ENCODE peak calls at places on chromosomes 2 and 18, in four cellular contexts. One of them, this sample, is unnamed. For H4K20me1, the result is how much of the 10 kb centered on the place peaks cover.

GRCh38 chr2:126657146-126657635 is 1.2 kb downstream of the GYPC start:
- DNase-seq in GM12878: no peak
- DNase-seq in K562: no peak
- DNase-seq in IMR-90: peak
- DNase-seq in this sample: no peak

GRCh38 chr2:162524192-162524591 is 180.3 kb downstream of the GCA start:
- DNase-seq in GM12878: no peak
- DNase-seq in K562: no peak
- DNase-seq in IMR-90: no peak
- DNase-seq in this sample: no peak

GRCh38 chr2:114729025-114729424 is 286.6 kb downstream of the DPP10 start:
- DNase-seq in GM12878: no peak
- DNase-seq in K562: no peak
- DNase-seq in IMR-90: no peak
- DNase-seq in this sample: no peak

GRCh38 chr2:232113821-232114220 is 152.3 kb downstream of the DIS3L2 start:
- DNase-seq in GM12878: no peak
- DNase-seq in K562: no peak
- DNase-seq in IMR-90: peak
- DNase-seq in this sample: no peak

GRCh38 chr2:84676295-84676694 is 160.0 kb downstream of the DNAH6 start:
- DNase-seq in GM12878: no peak
- DNase-seq in K562: no peak
- DNase-seq in IMR-90: peak
- DNase-seq in this sample: no peak

GRCh38 chr2:9311488-9311887 is 104.9 kb downstream of the ASAP2 start:
- DNase-seq in GM12878: no peak
- DNase-seq in K562: no peak
- DNase-seq in IMR-90: peak
- DNase-seq in this sample: peak

GRCh38 chr2:72367530-72368225 is 220.0 kb upstream of the CYP26B1 start:
- DNase-seq in GM12878: no peak
- DNase-seq in K562: no peak
- DNase-seq in IMR-90: peak
- DNase-seq in this sample: no peak

GRCh38 chr2:188142636-188143035 is 149.0 kb upstream of the GULP1 start:
- DNase-seq in GM12878: no peak
- DNase-seq in K562: no peak
- DNase-seq in IMR-90: peak
- DNase-seq in this sample: no peak

GRCh38 chr2:167826906-167827305 is 420.5 kb downstream of the STK39 start:
- DNase-seq in GM12878: no peak
- DNase-seq in K562: no peak
- DNase-seq in IMR-90: no peak
- DNase-seq in this sample: no peak

GRCh38 chr18:42268186-42268725 is 313.2 kb downstream of the PIK3C3 start:
- DNase-seq in GM12878: no peak
- DNase-seq in K562: no peak
- DNase-seq in IMR-90: no peak
- DNase-seq in this sample: no peak

GRCh38 chr2:20667531-20668401 is 822 bp downstream of the GDF7 start:
- DNase-seq in GM12878: no peak
- DNase-seq in K562: no peak
- DNase-seq in IMR-90: no peak
- DNase-seq in this sample: peak

GRCh38 chr2:184308706-184309105 is 289.6 kb upstream of the ZNF804A start:
- DNase-seq in GM12878: no peak
- DNase-seq in K562: no peak
- DNase-seq in IMR-90: no peak
- DNase-seq in this sample: no peak

GRCh38 chr2:45964226-45964841 is 312.9 kb downstream of the PRKCE start:
- DNase-seq in GM12878: no peak
- DNase-seq in K562: no peak
- DNase-seq in IMR-90: peak
- DNase-seq in this sample: peak

GRCh38 chr2:110874565-110875383 is 142.4 kb downstream of the ACOXL start:
- DNase-seq in GM12878: peak
- DNase-seq in K562: no peak
- DNase-seq in IMR-90: no peak
- DNase-seq in this sample: no peak

GRCh38 chr2:886072-887022 is 64.3 kb upstream of the SNTG2 start:
- DNase-seq in GM12878: no peak
- DNase-seq in K562: no peak
- DNase-seq in IMR-90: no peak
- DNase-seq in this sample: no peak

GRCh38 chr2:127597984-127598380 is 48.0 kb upstream of the GPR17 start:
- DNase-seq in GM12878: no peak
- DNase-seq in K562: no peak
- DNase-seq in IMR-90: peak
- DNase-seq in this sample: no peak

GRCh38 chr2:235851841-235852527 is 316.2 kb downstream of the GBX2 start:
- DNase-seq in GM12878: no peak
- DNase-seq in K562: no peak
- DNase-seq in IMR-90: no peak
- DNase-seq in this sample: peak

GRCh38 chr2:67514515-67514914 is 117.4 kb downstream of the ETAA1 start:
- DNase-seq in GM12878: no peak
- DNase-seq in K562: no peak
- DNase-seq in IMR-90: peak
- DNase-seq in this sample: no peak

GRCh38 chr18:32208012-32208411 is 18.2 kb downstream of the MEP1B start:
- DNase-seq in GM12878: no peak
- DNase-seq in K562: no peak
- DNase-seq in IMR-90: no peak
- DNase-seq in this sample: no peak

GRCh38 chr2:43948370-43948769 is 47.4 kb downstream of the LRPPRC start:
- DNase-seq in GM12878: no peak
- DNase-seq in K562: no peak
- DNase-seq in IMR-90: no peak
- DNase-seq in this sample: no peak

GRCh38 chr2:20614201-20615045 is 36.5 kb downstream of the HS1BP3 start:
- DNase-seq in GM12878: no peak
- DNase-seq in K562: no peak
- DNase-seq in IMR-90: no peak
- DNase-seq in this sample: no peak

GRCh38 chr2:11865378-11865777 is 118.9 kb downstream of the LPIN1 start:
- DNase-seq in GM12878: no peak
- DNase-seq in K562: no peak
- DNase-seq in IMR-90: no peak
- DNase-seq in this sample: no peak

GRCh38 chr2:26768759-26769500 is 4.8 kb downstream of the SLC35F6 start:
- DNase-seq in GM12878: no peak
- DNase-seq in K562: peak
- DNase-seq in IMR-90: no peak
- DNase-seq in this sample: no peak

GRCh38 chr18:57128229-57128911 is 18.5 kb upstream of the BOD1L2 start:
- DNase-seq in GM12878: no peak
- DNase-seq in K562: no peak
- DNase-seq in IMR-90: no peak
- DNase-seq in this sample: no peak

DNA sequence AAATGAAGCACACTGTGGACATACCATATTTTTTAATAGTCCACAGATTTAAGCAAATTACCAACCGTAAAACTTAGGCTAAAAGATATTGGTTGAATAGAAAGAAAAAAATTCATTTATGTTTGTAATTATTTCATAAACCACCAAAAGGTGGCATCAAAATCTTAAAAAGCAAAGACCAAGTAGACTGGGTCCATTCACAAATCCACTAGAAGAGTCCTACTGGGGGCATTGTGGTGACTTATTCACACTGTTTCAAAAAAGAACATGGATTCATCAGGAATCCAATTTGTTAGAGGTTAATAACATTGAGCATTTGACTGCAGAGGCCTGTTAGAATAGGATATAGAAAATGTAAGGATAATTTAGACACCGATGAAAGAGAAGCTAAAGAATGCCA is 194.9 kb upstream of the KYNU start:
- DNase-seq in GM12878: no peak
- DNase-seq in K562: no peak
- DNase-seq in IMR-90: peak
- DNase-seq in this sample: no peak
- TF ChIP-seq RCOR1 in GM12878: no peak
- TF ChIP-seq RCOR1 in K562: no peak
- TF ChIP-seq RCOR1 in IMR-90: no peak
- TF ChIP-seq RCOR1 in this sample: no peak

GRCh38 chr2:66443183-66443976 is 8.5 kb downstream of the MEIS1 start:
- DNase-seq in GM12878: no peak
- DNase-seq in K562: no peak
- DNase-seq in IMR-90: no peak
- DNase-seq in this sample: no peak
- H4K20me1 ChIP-seq in GM12878: under half
- H4K20me1 ChIP-seq in K562: under half
- H4K20me1 ChIP-seq in IMR-90: under half
- H4K20me1 ChIP-seq in this sample: under half

DNA sequence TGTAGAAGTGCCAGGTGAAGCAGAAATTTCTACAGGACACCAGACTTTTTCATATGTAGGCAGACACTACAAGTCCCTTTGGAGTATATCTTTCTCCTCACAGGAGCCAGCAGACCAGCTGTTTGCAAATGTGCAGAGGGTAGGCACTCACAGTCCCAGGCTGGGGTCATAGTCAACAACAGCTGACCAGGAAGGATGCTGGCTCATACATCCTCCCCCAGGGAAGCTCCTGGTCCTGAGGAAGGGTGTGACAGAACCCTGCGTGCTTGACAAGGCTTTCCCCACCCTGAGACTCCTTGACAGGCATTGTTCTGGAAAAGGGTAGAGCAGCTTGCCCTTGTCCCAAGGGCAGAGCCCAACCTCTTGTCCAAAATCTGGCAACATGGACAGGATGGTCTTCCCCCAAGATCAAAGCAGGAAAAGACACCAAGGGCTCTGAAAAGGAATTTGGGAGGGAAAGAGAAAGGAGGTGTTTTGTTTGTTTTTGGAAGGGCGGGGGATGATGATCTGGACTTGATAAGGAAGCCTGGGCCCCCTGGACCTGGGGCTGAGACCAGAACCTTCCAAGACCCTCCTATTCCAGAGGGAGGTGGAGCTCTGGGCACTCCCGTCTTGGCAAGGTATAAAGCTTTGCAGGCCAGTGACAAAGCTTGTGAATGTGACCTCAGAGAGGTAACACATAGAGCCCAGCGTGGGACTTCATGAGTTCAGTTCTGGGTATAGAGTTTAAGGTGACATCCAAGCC is 87.1 kb downstream of the GFPT1 start:
- DNase-seq in GM12878: no peak
- DNase-seq in K562: no peak
- DNase-seq in IMR-90: no peak
- DNase-seq in this sample: no peak
- TF ChIP-seq RCOR1 in GM12878: no peak
- TF ChIP-seq RCOR1 in K562: no peak
- TF ChIP-seq RCOR1 in IMR-90: no peak
- TF ChIP-seq RCOR1 in this sample: no peak

GRCh38 chr2:204089542-204089941 is 153.0 kb downstream of the ICOS start:
- DNase-seq in GM12878: no peak
- DNase-seq in K562: no peak
- DNase-seq in IMR-90: no peak
- DNase-seq in this sample: no peak

DNA sequence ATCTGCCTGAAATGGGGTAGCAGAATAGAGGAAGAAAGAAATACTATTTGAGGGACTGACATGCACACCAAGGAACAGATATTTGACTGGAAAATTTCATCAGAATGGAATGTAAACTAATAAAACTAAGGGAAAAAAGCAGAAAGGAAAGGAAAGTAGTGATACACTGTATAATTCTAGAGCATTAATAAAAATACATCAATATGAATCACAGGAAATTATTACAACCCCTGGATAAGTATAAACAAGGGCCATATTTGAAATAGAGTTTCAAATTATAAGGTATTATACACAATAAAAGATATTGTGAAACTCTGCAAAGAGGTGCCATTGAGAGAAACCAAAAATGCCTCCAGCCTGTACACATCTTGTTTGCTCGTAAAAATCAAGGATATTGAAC is 149.6 kb downstream of the ICOS start:
- DNase-seq in GM12878: no peak
- DNase-seq in K562: no peak
- DNase-seq in IMR-90: no peak
- DNase-seq in this sample: no peak
- H4K20me1 ChIP-seq in GM12878: under half
- H4K20me1 ChIP-seq in K562: under half
- H4K20me1 ChIP-seq in IMR-90: under half
- H4K20me1 ChIP-seq in this sample: under half

DNA sequence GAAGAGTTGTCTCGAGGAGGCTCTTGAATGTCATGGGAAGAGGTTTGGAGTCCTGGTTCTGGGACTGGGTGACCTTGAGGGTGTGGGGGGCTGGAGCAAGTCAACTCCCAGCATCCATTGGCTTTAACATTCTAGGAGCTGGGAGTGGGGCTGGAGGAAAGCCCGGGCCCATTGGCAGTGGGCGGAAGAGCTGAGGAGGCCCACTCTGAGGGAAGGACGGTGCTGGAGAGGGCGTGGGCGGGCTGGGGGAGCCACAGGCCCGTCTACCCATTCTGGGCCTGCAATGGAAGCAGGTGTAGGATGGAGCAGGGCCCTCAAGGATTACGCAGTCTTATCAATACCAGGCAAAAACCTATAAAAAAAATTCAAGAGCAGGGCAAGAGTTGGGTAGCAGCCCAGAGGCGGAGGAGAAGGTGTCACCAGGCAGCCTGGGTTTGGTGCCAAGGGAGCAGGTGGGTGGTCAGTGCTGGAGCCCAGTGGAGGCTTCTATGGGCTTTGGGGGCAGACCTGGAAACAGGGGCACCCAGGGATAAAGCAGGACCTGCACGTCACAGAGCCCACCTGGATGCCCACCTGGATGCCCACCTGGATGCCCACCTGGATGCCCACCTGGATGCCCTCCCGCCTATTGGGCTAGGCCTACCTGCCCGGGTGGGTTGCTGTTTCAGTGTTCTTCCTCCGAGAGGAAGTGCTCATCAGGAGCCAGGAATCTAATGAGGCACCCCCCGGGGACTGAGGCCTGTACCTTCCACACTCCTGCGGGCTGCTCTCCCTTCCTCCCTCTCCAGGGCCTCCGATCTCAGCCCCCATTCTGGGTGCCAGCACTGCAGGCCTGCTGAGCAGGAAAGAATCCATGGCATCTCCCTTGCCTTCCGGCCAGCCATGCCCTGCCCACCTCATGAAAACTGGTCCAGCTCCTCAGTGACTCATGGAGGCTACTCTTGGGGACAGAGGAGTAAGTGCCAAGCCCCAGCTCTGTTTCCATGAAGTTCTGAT is 71.3 kb downstream of the CTIF start:
- DNase-seq in GM12878: no peak
- DNase-seq in K562: no peak
- DNase-seq in IMR-90: no peak
- DNase-seq in this sample: no peak
- TF ChIP-seq RCOR1 in GM12878: no peak
- TF ChIP-seq RCOR1 in K562: no peak
- TF ChIP-seq RCOR1 in IMR-90: no peak
- TF ChIP-seq RCOR1 in this sample: no peak

GRCh38 chr2:86189782-86190416 is 5.4 kb downstream of the IMMT start:
- DNase-seq in GM12878: no peak
- DNase-seq in K562: peak
- DNase-seq in IMR-90: no peak
- DNase-seq in this sample: no peak
- H4K20me1 ChIP-seq in GM12878: under half
- H4K20me1 ChIP-seq in K562: under half
- H4K20me1 ChIP-seq in IMR-90: half or more
- H4K20me1 ChIP-seq in this sample: half or more